ENCODE peak calls at places on chromosomes 1 and 21, in nine cellular contexts. V is kidney; H is activated naive CD4-positive, alpha-beta T cell; G is T-helper 1 cell; J is amygdala; M is heart right ventricle; E is activated CD4-positive, alpha-beta T cell treated with anti-CD3 and anti-CD28 coated beads for 36 hours; W is H4; Y is BE2C. O is an unnamed sample.

GRCh38 chr21:43298546-43299440 is 128.1 kb downstream of the SIK1 start:
- DNase-seq in V (peak), H (no peak), G (no peak), J (no peak), M (no peak), E (no peak), W (no peak), Y (no peak), O (no peak)

GRCh38 chr1:220680085-220680687 is 10.0 kb upstream of the C1orf115 start:
- DNase-seq in V (no peak), H (no peak), G (no peak), J (no peak), M (no peak), E (peak), W (peak), Y (peak), O (no peak)

GRCh38 chr1:154859786-154860153 is 10.3 kb downstream of the KCNN3 start:
- DNase-seq in V (no peak), H (no peak), G (no peak), J (no peak), M (no peak), E (peak), W (no peak), Y (no peak), O (no peak)

GRCh38 chr1:234467821-234468220 is 11.2 kb downstream of the TARBP1 start:
- DNase-seq in V (no peak), H (no peak), G (no peak), J (no peak), M (no peak), E (no peak), W (no peak), Y (no peak), O (no peak)

GRCh38 chr1:101088431-101088830 is 62.8 kb upstream of the DPH5 start:
- DNase-seq in V (no peak), H (no peak), G (no peak), J (no peak), M (no peak), E (no peak), W (no peak), Y (no peak), O (no peak)

GRCh38 chr1:44810101-44810761 is 1.9 kb downstream of the BTBD19 start:
- DNase-seq in V (peak), H (no peak), G (no peak), J (peak), M (no peak), E (peak), W (peak), Y (no peak), O (no peak)

GRCh38 chr1:179340915-179341314 is 24.9 kb upstream of the AXDND1 start:
- DNase-seq in V (no peak), H (no peak), G (no peak), J (no peak), M (no peak), E (no peak), W (no peak), Y (no peak), O (no peak)

GRCh38 chr1:191963286-191963685 is 195.0 kb upstream of the RGS18 start:
- DNase-seq in V (no peak), H (no peak), G (no peak), J (no peak), M (no peak), E (no peak), W (peak), Y (no peak), O (no peak)

GRCh38 chr1:184954232-184954995 is 19.9 kb downstream of the NIBAN1 start:
- DNase-seq in V (no peak), H (no peak), G (no peak), J (no peak), M (no peak), E (no peak), W (no peak), Y (no peak), O (no peak)

GRCh38 chr21:45302082-45303061 is 14.7 kb upstream of the POFUT2 start:
- DNase-seq in V (peak), H (no peak), G (peak), J (no peak), M (peak), E (peak), W (no peak), Y (peak), O (no peak)

GRCh38 chr1:183070923-183071618 is 47.9 kb downstream of the LAMC1 start:
- DNase-seq in V (no peak), H (no peak), G (no peak), J (no peak), M (no peak), E (no peak), W (peak), Y (no peak), O (peak)

GRCh38 chr1:230186874-230187273 is 119.8 kb downstream of the GALNT2 start:
- DNase-seq in V (no peak), H (no peak), G (no peak), J (no peak), M (no peak), E (no peak), W (no peak), Y (no peak), O (no peak)

GRCh38 chr1:97379387-97380075 is 541.3 kb downstream of the DPYD start:
- DNase-seq in V (no peak), H (no peak), G (no peak), J (no peak), M (no peak), E (no peak), W (no peak), Y (no peak), O (no peak)

GRCh38 chr1:11071463-11072215 is 11.8 kb upstream of the SRM start:
- DNase-seq in V (peak), H (no peak), G (no peak), J (no peak), M (no peak), E (no peak), W (no peak), Y (no peak), O (no peak)

GRCh38 chr1:154155282-154155681 is 409 bp upstream of the NUP210L start:
- DNase-seq in V (no peak), H (no peak), G (no peak), J (no peak), M (peak), E (no peak), W (no peak), Y (no peak), O (no peak)

GRCh38 chr1:80531182-80531581 is 1269.6 kb upstream of the ADGRL2 start:
- DNase-seq in V (no peak), H (no peak), G (no peak), J (no peak), M (no peak), E (no peak), W (peak), Y (no peak), O (no peak)

GRCh38 chr1:234728740-234729139 is 118.8 kb upstream of the IRF2BP2 start:
- DNase-seq in V (no peak), H (no peak), G (no peak), J (no peak), M (no peak), E (no peak), W (no peak), Y (no peak), O (no peak)

O was measured in GM18507.